ENCODE peak calls at places on chromosomes 3 and 15, in eight cellular contexts. M, B, O, T, Y, S, Q and E are unnamed samples.

GRCh38 chr3:47661121-47661752 is 82.6 kb upstream of the CSPG5 start:
- DNase-seq in M (peak; percentile 68), B (no peak), O (no peak), T (no peak), Y (no peak), S (no peak), Q (peak; percentile 4), E (no peak)

GRCh38 chr15:69896606-69897005 is 201.1 kb downstream of the TLE3 start:
- DNase-seq in M (peak; percentile 18), B (no peak), O (no peak), T (no peak), Y (no peak), S (no peak), Q (no peak), E (no peak)

GRCh38 chr3:46407976-46408375 is 917 bp downstream of the CCRL2 start:
- DNase-seq in M (no peak), B (no peak), O (no peak), T (no peak), Y (no peak), S (no peak), Q (no peak), E (no peak)

GRCh38 chr3:149388001-149388435 is 10.6 kb upstream of the TM4SF1 start:
- DNase-seq in M (peak; percentile 97), B (no peak), O (no peak), T (no peak), Y (no peak), S (no peak), Q (no peak), E (no peak)

GRCh38 chr15:47983533-47983932 is 137.3 kb upstream of the SLC24A5 start:
- DNase-seq in M (no peak), B (no peak), O (no peak), T (no peak), Y (no peak), S (no peak), Q (no peak), E (no peak)

GRCh38 chr3:25396686-25397085 is 31.4 kb upstream of the RARB start:
- DNase-seq in M (peak; percentile 33), B (no peak), O (no peak), T (no peak), Y (no peak), S (no peak), Q (no peak), E (no peak)

GRCh38 chr15:100769043-100769974 is 110.3 kb upstream of the ALDH1A3 start:
- DNase-seq in M (no peak), B (peak; percentile 29), O (no peak), T (peak; percentile 55), Y (no peak), S (no peak), Q (no peak), E (peak; percentile 15)

GRCh38 chr3:186209810-186210752 is 101.2 kb upstream of the ETV5 start:
- DNase-seq in M (no peak), B (peak; percentile 87), O (peak; percentile 79), T (no peak), Y (no peak), S (no peak), Q (no peak), E (no peak)

GRCh38 chr15:40826123-40827075 is 2.1 kb downstream of the PPP1R14D start:
- DNase-seq in M (no peak), B (no peak), O (no peak), T (no peak), Y (no peak), S (no peak), Q (no peak), E (no peak)

GRCh38 chr3:187802928-187803259 is 57.6 kb upstream of the BCL6 start:
- DNase-seq in M (no peak), B (no peak), O (no peak), T (no peak), Y (no peak), S (peak; percentile 23), Q (no peak), E (peak; percentile 69)

GRCh38 chr3:133996251-133996661 is 33.5 kb downstream of the SLCO2A1 start:
- DNase-seq in M (no peak), B (peak; percentile 42), O (no peak), T (no peak), Y (no peak), S (no peak), Q (no peak), E (no peak)

GRCh38 chr3:186057594-186057993 is 51.3 kb downstream of the ETV5 start:
- DNase-seq in M (peak; percentile 59), B (no peak), O (no peak), T (no peak), Y (no peak), S (no peak), Q (no peak), E (no peak)

GRCh38 chr15:79315623-79316328 is 4.9 kb downstream of the TMED3 start:
- DNase-seq in M (no peak), B (no peak), O (no peak), T (no peak), Y (no peak), S (no peak), Q (no peak), E (no peak)

GRCh38 chr3:148082881-148083280 is 614.8 kb upstream of the AGTR1 start:
- DNase-seq in M (no peak), B (no peak), O (no peak), T (no peak), Y (no peak), S (no peak), Q (no peak), E (no peak)

GRCh38 chr3:68878322-68878721 is 54.0 kb downstream of the TAFA4 start:
- DNase-seq in M (peak; percentile 29), B (no peak), O (peak; percentile 6), T (no peak), Y (no peak), S (no peak), Q (peak; percentile 6), E (no peak)

GRCh38 chr15:62360286-62360685 is 195.2 kb upstream of the C2CD4B start:
- DNase-seq in M (no peak), B (peak; percentile 79), O (no peak), T (no peak), Y (no peak), S (no peak), Q (no peak), E (no peak)

GRCh38 chr3:5411786-5412185 is 224.3 kb downstream of the EDEM1 start:
- DNase-seq in M (no peak), B (no peak), O (no peak), T (no peak), Y (no peak), S (no peak), Q (no peak), E (no peak)

GRCh38 chr3:52121813-52122212 is 32.4 kb downstream of the POC1A start:
- DNase-seq in M (no peak), B (no peak), O (no peak), T (no peak), Y (peak; percentile 52), S (no peak), Q (no peak), E (no peak)